ENCODE peak calls at places on chromosomes 4 and X, in four cellular contexts. V is nucleus accumbens, B is Caki2, X is NCI-H2081. K is an unnamed sample.

GRCh38 chr4:154741131-154741530 is 2.7 kb upstream of the LRAT start:
- DNase-seq in V (no peak), B (no peak), X (no peak), K (peak)

GRCh38 chr4:930827-931193 is 1.3 kb downstream of the GAK start:
- DNase-seq in V (no peak), B (no peak), X (no peak), K (no peak)

GRCh38 chr4:106803107-106803506 is 233.0 kb downstream of the DKK2 start:
- DNase-seq in V (no peak), B (no peak), X (no peak), K (no peak)

GRCh38 chrX:8235026-8235425 is 64.0 kb upstream of the VCX2 start:
- DNase-seq in V (no peak), B (no peak), X (no peak), K (no peak)

GRCh38 chr4:25884040-25884788 is 21.4 kb upstream of the SEL1L3 start:
- DNase-seq in V (no peak), B (peak), X (no peak), K (no peak)

GRCh38 chrX:13077168-13077567 is 32.7 kb upstream of the FAM9C start:
- DNase-seq in V (no peak), B (no peak), X (no peak), K (no peak)

GRCh38 chr4:5824635-5825034 is 68.3 kb downstream of the CRMP1 start:
- DNase-seq in V (no peak), B (peak), X (peak), K (no peak)

GRCh38 chrX:28391528-28391927 is 195.7 kb upstream of the IL1RAPL1 start:
- DNase-seq in V (no peak), B (no peak), X (no peak), K (no peak)

GRCh38 chr4:169604903-169605331 is 7.5 kb downstream of the NEK1 start:
- DNase-seq in V (no peak), B (no peak), X (no peak), K (no peak)

GRCh38 chr4:168811207-168811606 is 198.8 kb downstream of the CBR4 start:
- DNase-seq in V (no peak), B (peak), X (no peak), K (no peak)

GRCh38 chr4:125789018-125789417 is 474.3 kb downstream of the FAT4 start:
- DNase-seq in V (no peak), B (no peak), X (no peak), K (no peak)

GRCh38 chr4:7967063-7967440 is 27.4 kb upstream of the AFAP1 start:
- DNase-seq in V (no peak), B (no peak), X (no peak), K (no peak)

GRCh38 chrX:11363069-11363594 is 69.9 kb downstream of the AMELX start:
- DNase-seq in V (no peak), B (no peak), X (no peak), K (no peak)

GRCh38 chrX:31245714-31246113 is 173.9 kb upstream of the FTHL17 start:
- DNase-seq in V (no peak), B (no peak), X (no peak), K (no peak)

GRCh38 chrX:66015906-66016689 is 23.8 kb downstream of the VSIG4 start:
- DNase-seq in V (no peak), B (no peak), X (no peak), K (no peak)

GRCh38 chr4:108651068-108651794 is 832 bp downstream of the OSTC start:
- DNase-seq in V (no peak), B (peak), X (no peak), K (no peak)

GRCh38 chr4:183840311-183840710 is 64.8 kb upstream of the STOX2 start:
- DNase-seq in V (peak), B (peak), X (peak), K (peak)

GRCh38 chr4:135371137-135371536 is 1169.5 kb upstream of the PABPC4L start:
- DNase-seq in V (no peak), B (no peak), X (no peak), K (peak)

GRCh38 chrX:41429592-41429991 is 17.6 kb upstream of the NYX start:
- DNase-seq in V (no peak), B (no peak), X (no peak), K (no peak)

GRCh38 chr4:56314207-56314915 is 72.9 kb downstream of the AASDH start:
- DNase-seq in V (no peak), B (no peak), X (no peak), K (peak)

GRCh38 chr4:79827283-79827682 is 245.7 kb downstream of the ANTXR2 start:
- DNase-seq in V (no peak), B (no peak), X (no peak), K (no peak)

GRCh38 chr4:52076731-52077130 is 25.6 kb downstream of the SPATA18 start:
- DNase-seq in V (no peak), B (no peak), X (no peak), K (peak)

GRCh38 chr4:98507299-98507698 is 151.1 kb downstream of the TSPAN5 start:
- DNase-seq in V (no peak), B (no peak), X (no peak), K (no peak)

GRCh38 chr4:5224340-5224739 is 173.1 kb downstream of the STK32B start:
- DNase-seq in V (no peak), B (no peak), X (no peak), K (no peak)

GRCh38 chrX:39772057-39772832 is 325.5 kb downstream of the BCOR start:
- DNase-seq in V (no peak), B (no peak), X (no peak), K (peak)

GRCh38 chrX:11073411-11073810 is 37.7 kb upstream of the HCCS start:
- DNase-seq in V (no peak), B (no peak), X (no peak), K (no peak)

GRCh38 chr4:42331914-42332368 is 65.3 kb upstream of the SHISA3 start:
- DNase-seq in V (no peak), B (peak), X (no peak), K (no peak)

GRCh38 chrX:115719171-115719570 is 158.2 kb downstream of the PLS3 start:
- DNase-seq in V (no peak), B (no peak), X (no peak), K (no peak)

GRCh38 chrX:115229337-115229991 is 4.4 kb downstream of the LRCH2 start:
- DNase-seq in V (no peak), B (no peak), X (no peak), K (no peak)

GRCh38 chrX:137031517-137032377 is 2.0 kb downstream of the GPR101 start:
- DNase-seq in V (no peak), B (no peak), X (no peak), K (peak)

GRCh38 chrX:43969504-43970501 is 3.4 kb downstream of the NDP start:
- DNase-seq in V (peak), B (no peak), X (no peak), K (no peak)

GRCh38 chrX:50910685-50911176 is at the start of gene BMP15:
- DNase-seq in V (no peak), B (no peak), X (no peak), K (no peak)